ENCODE peak calls at places on chromosomes 12 and 14, in nine cellular contexts. One of them, this sample, is unnamed. For H3K4me1, the result is how much of the 10 kb centered on the place peaks cover.

GRCh38 chr14:77822307-77822706 is 22.4 kb downstream of the ADCK1 start:
- DNase-seq in suprapubic skin: no peak
- DNase-seq in endodermal cell: no peak
- DNase-seq in CD8-positive, alpha-beta T cell: no peak
- DNase-seq in trophoblast cell: no peak
- DNase-seq in hepatocyte: no peak
- DNase-seq in adrenal gland: no peak
- DNase-seq in A549: no peak
- DNase-seq in stomach: no peak
- DNase-seq in this sample: no peak

GRCh38 chr14:22650960-22651521 is 6.9 kb upstream of the OR6J1 start:
- DNase-seq in suprapubic skin: no peak
- DNase-seq in endodermal cell: no peak
- DNase-seq in CD8-positive, alpha-beta T cell: no peak
- DNase-seq in trophoblast cell: no peak
- DNase-seq in hepatocyte: no peak
- DNase-seq in adrenal gland: no peak
- DNase-seq in A549: peak
- DNase-seq in stomach: no peak
- DNase-seq in this sample: no peak

GRCh38 chr12:48189331-48190125 is 6.1 kb downstream of the CCDC184 start:
- DNase-seq in suprapubic skin: no peak
- DNase-seq in endodermal cell: peak
- DNase-seq in CD8-positive, alpha-beta T cell: peak
- DNase-seq in trophoblast cell: peak
- DNase-seq in hepatocyte: peak
- DNase-seq in adrenal gland: peak
- DNase-seq in A549: peak
- DNase-seq in stomach: peak
- DNase-seq in this sample: no peak

GRCh38 chr12:117188961-117189724 is 1.1 kb downstream of the FBXO21 start:
- DNase-seq in suprapubic skin: no peak
- DNase-seq in endodermal cell: peak
- DNase-seq in CD8-positive, alpha-beta T cell: no peak
- DNase-seq in trophoblast cell: no peak
- DNase-seq in hepatocyte: peak
- DNase-seq in adrenal gland: peak
- DNase-seq in A549: peak
- DNase-seq in stomach: no peak
- DNase-seq in this sample: no peak

GRCh38 chr12:21354641-21355040 is 18.1 kb upstream of the IAPP start:
- DNase-seq in suprapubic skin: no peak
- DNase-seq in endodermal cell: no peak
- DNase-seq in CD8-positive, alpha-beta T cell: no peak
- DNase-seq in trophoblast cell: no peak
- DNase-seq in hepatocyte: no peak
- DNase-seq in adrenal gland: no peak
- DNase-seq in A549: no peak
- DNase-seq in stomach: no peak
- DNase-seq in this sample: no peak

GRCh38 chr14:100664841-100665425 is 61.8 kb upstream of the DLK1 start:
- DNase-seq in suprapubic skin: no peak
- DNase-seq in endodermal cell: peak
- DNase-seq in CD8-positive, alpha-beta T cell: no peak
- DNase-seq in trophoblast cell: no peak
- DNase-seq in hepatocyte: peak
- DNase-seq in adrenal gland: peak
- DNase-seq in A549: no peak
- DNase-seq in stomach: no peak
- DNase-seq in this sample: no peak

GRCh38 chr12:106585237-106585834 is 2.5 kb downstream of the RFX4 start:
- DNase-seq in suprapubic skin: no peak
- DNase-seq in endodermal cell: peak
- DNase-seq in CD8-positive, alpha-beta T cell: no peak
- DNase-seq in trophoblast cell: no peak
- DNase-seq in hepatocyte: no peak
- DNase-seq in adrenal gland: no peak
- DNase-seq in A549: no peak
- DNase-seq in stomach: no peak
- DNase-seq in this sample: no peak

GRCh38 chr12:115232455-115233156 is 548.6 kb upstream of the TBX3 start:
- DNase-seq in suprapubic skin: no peak
- DNase-seq in endodermal cell: no peak
- DNase-seq in CD8-positive, alpha-beta T cell: no peak
- DNase-seq in trophoblast cell: peak
- DNase-seq in hepatocyte: peak
- DNase-seq in adrenal gland: no peak
- DNase-seq in A549: no peak
- DNase-seq in stomach: no peak
- DNase-seq in this sample: no peak

GRCh38 chr14:52021971-52022600 is 32.7 kb downstream of the RTRAF start:
- DNase-seq in suprapubic skin: no peak
- DNase-seq in endodermal cell: no peak
- DNase-seq in CD8-positive, alpha-beta T cell: no peak
- DNase-seq in trophoblast cell: no peak
- DNase-seq in hepatocyte: no peak
- DNase-seq in adrenal gland: no peak
- DNase-seq in A549: no peak
- DNase-seq in stomach: no peak
- DNase-seq in this sample: no peak

GRCh38 chr12:62900686-62901272 is 34.2 kb downstream of the PPM1H start:
- DNase-seq in suprapubic skin: no peak
- DNase-seq in endodermal cell: no peak
- DNase-seq in CD8-positive, alpha-beta T cell: no peak
- DNase-seq in trophoblast cell: no peak
- DNase-seq in hepatocyte: peak
- DNase-seq in adrenal gland: no peak
- DNase-seq in A549: no peak
- DNase-seq in stomach: no peak
- DNase-seq in this sample: no peak

GRCh38 chr14:30118992-30119640 is 191.5 kb upstream of the PRKD1 start:
- DNase-seq in suprapubic skin: no peak
- DNase-seq in endodermal cell: no peak
- DNase-seq in CD8-positive, alpha-beta T cell: no peak
- DNase-seq in trophoblast cell: no peak
- DNase-seq in hepatocyte: no peak
- DNase-seq in adrenal gland: no peak
- DNase-seq in A549: no peak
- DNase-seq in stomach: no peak
- DNase-seq in this sample: no peak
- H3K4me1 ChIP-seq in suprapubic skin: under half
- H3K4me1 ChIP-seq in endodermal cell: under half
- H3K4me1 ChIP-seq in CD8-positive, alpha-beta T cell: under half
- H3K4me1 ChIP-seq in trophoblast cell: under half
- H3K4me1 ChIP-seq in hepatocyte: under half
- H3K4me1 ChIP-seq in adrenal gland: under half
- H3K4me1 ChIP-seq in A549: under half
- H3K4me1 ChIP-seq in stomach: under half
- H3K4me1 ChIP-seq in this sample: under half

GRCh38 chr12:22765731-22766130 is 140.8 kb downstream of the ETNK1 start:
- DNase-seq in suprapubic skin: no peak
- DNase-seq in endodermal cell: no peak
- DNase-seq in CD8-positive, alpha-beta T cell: no peak
- DNase-seq in trophoblast cell: no peak
- DNase-seq in hepatocyte: no peak
- DNase-seq in adrenal gland: no peak
- DNase-seq in A549: no peak
- DNase-seq in stomach: no peak
- DNase-seq in this sample: no peak
- H3K4me3 ChIP-seq in suprapubic skin: no peak
- H3K4me3 ChIP-seq in endodermal cell: no peak
- H3K4me3 ChIP-seq in CD8-positive, alpha-beta T cell: no peak
- H3K4me3 ChIP-seq in trophoblast cell: no peak
- H3K4me3 ChIP-seq in hepatocyte: no peak
- H3K4me3 ChIP-seq in adrenal gland: no peak
- H3K4me3 ChIP-seq in A549: no peak
- H3K4me3 ChIP-seq in stomach: no peak
- H3K4me3 ChIP-seq in this sample: no peak

DNA sequence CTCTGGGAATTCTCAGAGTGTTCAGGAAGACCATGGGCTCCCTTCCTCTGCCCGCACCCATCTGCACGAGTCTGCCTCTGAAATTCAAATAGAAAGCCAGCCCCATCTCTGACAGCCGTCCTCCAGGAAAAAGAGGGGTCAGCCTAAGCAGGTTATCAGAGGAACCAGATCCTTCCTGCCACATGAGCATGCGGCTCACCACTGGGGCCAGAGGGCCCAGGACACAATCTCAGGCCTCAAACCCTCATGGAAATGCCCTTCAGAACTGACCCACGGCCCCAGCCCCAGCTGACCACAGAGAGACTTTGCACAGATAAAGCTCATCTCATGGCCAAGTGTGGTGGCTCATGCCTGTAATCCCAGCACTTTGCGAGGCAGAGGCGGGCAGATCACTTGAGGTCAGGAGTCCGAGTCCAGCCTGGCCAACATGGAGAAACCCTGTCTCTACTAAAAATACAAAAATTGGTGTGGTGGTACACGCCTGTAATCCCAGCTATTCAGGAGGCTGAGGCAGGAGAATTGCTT is 23.2 kb downstream of the PXN start:
- DNase-seq in suprapubic skin: no peak
- DNase-seq in endodermal cell: no peak
- DNase-seq in CD8-positive, alpha-beta T cell: no peak
- DNase-seq in trophoblast cell: no peak
- DNase-seq in hepatocyte: no peak
- DNase-seq in adrenal gland: peak
- DNase-seq in A549: no peak
- DNase-seq in stomach: no peak
- DNase-seq in this sample: peak
- H3K27ac ChIP-seq in suprapubic skin: no peak
- H3K27ac ChIP-seq in endodermal cell: no peak
- H3K27ac ChIP-seq in CD8-positive, alpha-beta T cell: no peak
- H3K27ac ChIP-seq in trophoblast cell: no peak
- H3K27ac ChIP-seq in hepatocyte: no peak
- H3K27ac ChIP-seq in adrenal gland: peak
- H3K27ac ChIP-seq in A549: no peak
- H3K27ac ChIP-seq in stomach: peak
- H3K27ac ChIP-seq in this sample: peak

GRCh38 chr12:71865166-71865713 is 25.7 kb downstream of the TBC1D15 start:
- DNase-seq in suprapubic skin: no peak
- DNase-seq in endodermal cell: no peak
- DNase-seq in CD8-positive, alpha-beta T cell: no peak
- DNase-seq in trophoblast cell: no peak
- DNase-seq in hepatocyte: no peak
- DNase-seq in adrenal gland: peak
- DNase-seq in A549: peak
- DNase-seq in stomach: no peak
- DNase-seq in this sample: no peak
- H3K4me1 ChIP-seq in suprapubic skin: under half
- H3K4me1 ChIP-seq in endodermal cell: under half
- H3K4me1 ChIP-seq in CD8-positive, alpha-beta T cell: under half
- H3K4me1 ChIP-seq in trophoblast cell: under half
- H3K4me1 ChIP-seq in hepatocyte: under half
- H3K4me1 ChIP-seq in adrenal gland: under half
- H3K4me1 ChIP-seq in A549: under half
- H3K4me1 ChIP-seq in stomach: under half
- H3K4me1 ChIP-seq in this sample: under half

DNA sequence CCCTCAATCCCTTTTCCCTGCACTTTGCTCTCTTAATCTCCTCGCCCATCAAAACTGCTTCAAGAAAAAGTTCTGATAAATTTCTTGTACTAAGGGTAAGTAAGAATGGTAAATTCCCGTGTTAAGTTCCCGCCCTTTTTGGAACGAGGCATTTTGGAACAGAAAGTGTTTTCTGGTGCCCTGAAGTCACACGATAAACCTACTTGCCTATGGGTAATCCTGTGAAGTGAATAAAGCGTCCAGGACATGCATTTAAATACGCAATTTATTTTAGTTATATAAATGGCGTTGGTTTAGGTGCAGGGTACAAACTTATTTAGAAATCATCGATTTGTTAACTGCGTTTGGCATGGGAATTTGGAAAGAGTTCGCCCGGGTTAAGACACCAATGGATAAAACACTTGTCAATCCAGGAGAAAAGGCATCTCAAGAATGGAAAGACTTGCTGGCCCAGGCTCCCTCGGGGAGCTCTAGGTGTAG is 704 bp upstream of the RAP1B start:
- DNase-seq in suprapubic skin: no peak
- DNase-seq in endodermal cell: no peak
- DNase-seq in CD8-positive, alpha-beta T cell: no peak
- DNase-seq in trophoblast cell: no peak
- DNase-seq in hepatocyte: peak
- DNase-seq in adrenal gland: peak
- DNase-seq in A549: peak
- DNase-seq in stomach: no peak
- DNase-seq in this sample: no peak
- H3K4me3 ChIP-seq in suprapubic skin: peak
- H3K4me3 ChIP-seq in endodermal cell: peak
- H3K4me3 ChIP-seq in CD8-positive, alpha-beta T cell: peak
- H3K4me3 ChIP-seq in trophoblast cell: peak
- H3K4me3 ChIP-seq in hepatocyte: peak
- H3K4me3 ChIP-seq in adrenal gland: peak
- H3K4me3 ChIP-seq in A549: peak
- H3K4me3 ChIP-seq in stomach: peak
- H3K4me3 ChIP-seq in this sample: peak

GRCh38 chr12:131959641-131960589 is 10.2 kb downstream of the EP400 start:
- DNase-seq in suprapubic skin: no peak
- DNase-seq in endodermal cell: peak
- DNase-seq in CD8-positive, alpha-beta T cell: no peak
- DNase-seq in trophoblast cell: no peak
- DNase-seq in hepatocyte: no peak
- DNase-seq in adrenal gland: peak
- DNase-seq in A549: no peak
- DNase-seq in stomach: no peak
- DNase-seq in this sample: no peak
- H3K27ac ChIP-seq in suprapubic skin: no peak
- H3K27ac ChIP-seq in endodermal cell: no peak
- H3K27ac ChIP-seq in CD8-positive, alpha-beta T cell: no peak
- H3K27ac ChIP-seq in trophoblast cell: no peak
- H3K27ac ChIP-seq in hepatocyte: no peak
- H3K27ac ChIP-seq in adrenal gland: peak
- H3K27ac ChIP-seq in A549: no peak
- H3K27ac ChIP-seq in stomach: no peak
- H3K27ac ChIP-seq in this sample: no peak

GRCh38 chr12:53383258-53383657 is 3.3 kb downstream of the SP1 start:
- DNase-seq in suprapubic skin: no peak
- DNase-seq in endodermal cell: no peak
- DNase-seq in CD8-positive, alpha-beta T cell: no peak
- DNase-seq in trophoblast cell: peak
- DNase-seq in hepatocyte: no peak
- DNase-seq in adrenal gland: no peak
- DNase-seq in A549: no peak
- DNase-seq in stomach: no peak
- DNase-seq in this sample: no peak

GRCh38 chr12:53389702-53390101 is 9.7 kb downstream of the SP1 start:
- DNase-seq in suprapubic skin: no peak
- DNase-seq in endodermal cell: no peak
- DNase-seq in CD8-positive, alpha-beta T cell: no peak
- DNase-seq in trophoblast cell: no peak
- DNase-seq in hepatocyte: no peak
- DNase-seq in adrenal gland: no peak
- DNase-seq in A549: no peak
- DNase-seq in stomach: no peak
- DNase-seq in this sample: no peak

GRCh38 chr12:53391667-53392244 is 11.8 kb downstream of the SP1 start:
- DNase-seq in suprapubic skin: no peak
- DNase-seq in endodermal cell: no peak
- DNase-seq in CD8-positive, alpha-beta T cell: no peak
- DNase-seq in trophoblast cell: no peak
- DNase-seq in hepatocyte: no peak
- DNase-seq in adrenal gland: no peak
- DNase-seq in A549: no peak
- DNase-seq in stomach: no peak
- DNase-seq in this sample: no peak

GRCh38 chr12:53388932-53389331 is 9.0 kb downstream of the SP1 start:
- DNase-seq in suprapubic skin: no peak
- DNase-seq in endodermal cell: no peak
- DNase-seq in CD8-positive, alpha-beta T cell: no peak
- DNase-seq in trophoblast cell: no peak
- DNase-seq in hepatocyte: no peak
- DNase-seq in adrenal gland: no peak
- DNase-seq in A549: no peak
- DNase-seq in stomach: no peak
- DNase-seq in this sample: no peak
- H3K4me1 ChIP-seq in suprapubic skin: half or more
- H3K4me1 ChIP-seq in endodermal cell: under half
- H3K4me1 ChIP-seq in CD8-positive, alpha-beta T cell: half or more
- H3K4me1 ChIP-seq in trophoblast cell: under half
- H3K4me1 ChIP-seq in hepatocyte: half or more
- H3K4me1 ChIP-seq in adrenal gland: half or more
- H3K4me1 ChIP-seq in A549: under half
- H3K4me1 ChIP-seq in stomach: half or more
- H3K4me1 ChIP-seq in this sample: half or more